ENCODE peak calls at places on chromosomes 16 and 17, in nine cellular contexts. One of them, this sample, is unnamed.

GRCh38 chr16:2751577-2752034 is 832 bp upstream of the SRRM2 start:
- DNase-seq in ovary: peak; percentile 66
- DNase-seq in choroid plexus epithelial cell: no peak
- DNase-seq in mesendoderm: peak; percentile 88
- DNase-seq in endodermal cell: peak; percentile 93
- DNase-seq in fibroblast of lung: no peak
- DNase-seq in fibroblast of the aortic adventitia: no peak
- DNase-seq in uterus: peak; percentile 49
- DNase-seq in heart right ventricle: no peak
- DNase-seq in this sample: no peak

GRCh38 chr17:16584273-16584995 is 15.4 kb upstream of the ZNF287 start:
- DNase-seq in heart right ventricle: peak; percentile 95
- DNase-seq in choroid plexus epithelial cell: peak; percentile 93
- DNase-seq in ovary: peak; percentile 91
- DNase-seq in fibroblast of lung: peak; percentile 86
- DNase-seq in fibroblast of the aortic adventitia: peak; percentile 82
- DNase-seq in uterus: peak; percentile 92
- DNase-seq in mesendoderm: peak; percentile 88
- DNase-seq in endodermal cell: peak; percentile 98
- DNase-seq in this sample: peak; percentile 32

GRCh38 chr17:4393806-4394205 is 27.3 kb upstream of the UBE2G1 start:
- DNase-seq in mesendoderm: no peak
- DNase-seq in ovary: no peak
- DNase-seq in heart right ventricle: no peak
- DNase-seq in choroid plexus epithelial cell: no peak
- DNase-seq in fibroblast of the aortic adventitia: no peak
- DNase-seq in fibroblast of lung: no peak
- DNase-seq in endodermal cell: peak; percentile 69
- DNase-seq in uterus: no peak
- DNase-seq in this sample: no peak

GRCh38 chr16:19153876-19154275 is 14.2 kb upstream of the SYT17 start:
- DNase-seq in uterus: no peak
- DNase-seq in choroid plexus epithelial cell: no peak
- DNase-seq in fibroblast of the aortic adventitia: peak; percentile 15
- DNase-seq in endodermal cell: no peak
- DNase-seq in mesendoderm: no peak
- DNase-seq in ovary: no peak
- DNase-seq in heart right ventricle: no peak
- DNase-seq in fibroblast of lung: no peak
- DNase-seq in this sample: no peak

GRCh38 chr17:69869667-69870066 is 205.4 kb upstream of the KCNJ16 start:
- DNase-seq in fibroblast of lung: no peak
- DNase-seq in uterus: no peak
- DNase-seq in mesendoderm: no peak
- DNase-seq in endodermal cell: no peak
- DNase-seq in choroid plexus epithelial cell: no peak
- DNase-seq in heart right ventricle: no peak
- DNase-seq in fibroblast of the aortic adventitia: no peak
- DNase-seq in ovary: no peak
- DNase-seq in this sample: no peak

GRCh38 chr17:21012736-21013135 is 30.1 kb downstream of the USP22 start:
- DNase-seq in endodermal cell: no peak
- DNase-seq in fibroblast of lung: no peak
- DNase-seq in mesendoderm: no peak
- DNase-seq in fibroblast of the aortic adventitia: no peak
- DNase-seq in choroid plexus epithelial cell: no peak
- DNase-seq in ovary: no peak
- DNase-seq in heart right ventricle: no peak
- DNase-seq in uterus: no peak
- DNase-seq in this sample: no peak

GRCh38 chr17:31907342-31907975 is 6.0 kb upstream of the UTP6 start:
- DNase-seq in fibroblast of the aortic adventitia: peak; percentile 87
- DNase-seq in endodermal cell: peak; percentile 63
- DNase-seq in fibroblast of lung: peak; percentile 81
- DNase-seq in choroid plexus epithelial cell: peak; percentile 76
- DNase-seq in heart right ventricle: peak; percentile 36
- DNase-seq in ovary: peak; percentile 74
- DNase-seq in mesendoderm: peak; percentile 6
- DNase-seq in uterus: peak; percentile 55
- DNase-seq in this sample: no peak

GRCh38 chr16:3106205-3106928 is 6.0 kb upstream of the ZNF205 start:
- DNase-seq in uterus: peak; percentile 89
- DNase-seq in choroid plexus epithelial cell: peak; percentile 92
- DNase-seq in fibroblast of the aortic adventitia: peak; percentile 86
- DNase-seq in ovary: peak; percentile 93
- DNase-seq in heart right ventricle: peak; percentile 89
- DNase-seq in fibroblast of lung: peak; percentile 85
- DNase-seq in mesendoderm: peak; percentile 95
- DNase-seq in endodermal cell: peak; percentile 98
- DNase-seq in this sample: no peak

GRCh38 chr16:50640391-50640790 is 40.7 kb downstream of the SNX20 start:
- DNase-seq in fibroblast of lung: no peak
- DNase-seq in mesendoderm: no peak
- DNase-seq in uterus: no peak
- DNase-seq in choroid plexus epithelial cell: no peak
- DNase-seq in heart right ventricle: no peak
- DNase-seq in fibroblast of the aortic adventitia: no peak
- DNase-seq in endodermal cell: no peak
- DNase-seq in ovary: no peak
- DNase-seq in this sample: no peak

GRCh38 chr17:80676096-80676466 is 131.4 kb downstream of the RPTOR start:
- DNase-seq in mesendoderm: no peak
- DNase-seq in heart right ventricle: no peak
- DNase-seq in fibroblast of the aortic adventitia: no peak
- DNase-seq in uterus: no peak
- DNase-seq in choroid plexus epithelial cell: no peak
- DNase-seq in ovary: no peak
- DNase-seq in fibroblast of lung: no peak
- DNase-seq in endodermal cell: no peak
- DNase-seq in this sample: no peak

GRCh38 chr17:80678621-80679020 is 134.0 kb downstream of the RPTOR start:
- DNase-seq in choroid plexus epithelial cell: peak; percentile 78
- DNase-seq in fibroblast of lung: peak; percentile 64
- DNase-seq in uterus: no peak
- DNase-seq in fibroblast of the aortic adventitia: peak; percentile 14
- DNase-seq in ovary: no peak
- DNase-seq in mesendoderm: peak; percentile 71
- DNase-seq in heart right ventricle: no peak
- DNase-seq in endodermal cell: peak; percentile 78
- DNase-seq in this sample: no peak

GRCh38 chr17:80675451-80676095 is 130.9 kb downstream of the RPTOR start:
- DNase-seq in choroid plexus epithelial cell: no peak
- DNase-seq in mesendoderm: no peak
- DNase-seq in endodermal cell: peak; percentile 46
- DNase-seq in uterus: no peak
- DNase-seq in fibroblast of lung: no peak
- DNase-seq in ovary: no peak
- DNase-seq in heart right ventricle: no peak
- DNase-seq in fibroblast of the aortic adventitia: no peak
- DNase-seq in this sample: no peak

GRCh38 chr17:80677214-80677756 is 132.6 kb downstream of the RPTOR start:
- DNase-seq in fibroblast of lung: no peak
- DNase-seq in ovary: no peak
- DNase-seq in fibroblast of the aortic adventitia: no peak
- DNase-seq in choroid plexus epithelial cell: no peak
- DNase-seq in endodermal cell: no peak
- DNase-seq in uterus: no peak
- DNase-seq in heart right ventricle: no peak
- DNase-seq in mesendoderm: no peak
- DNase-seq in this sample: no peak

DNA sequence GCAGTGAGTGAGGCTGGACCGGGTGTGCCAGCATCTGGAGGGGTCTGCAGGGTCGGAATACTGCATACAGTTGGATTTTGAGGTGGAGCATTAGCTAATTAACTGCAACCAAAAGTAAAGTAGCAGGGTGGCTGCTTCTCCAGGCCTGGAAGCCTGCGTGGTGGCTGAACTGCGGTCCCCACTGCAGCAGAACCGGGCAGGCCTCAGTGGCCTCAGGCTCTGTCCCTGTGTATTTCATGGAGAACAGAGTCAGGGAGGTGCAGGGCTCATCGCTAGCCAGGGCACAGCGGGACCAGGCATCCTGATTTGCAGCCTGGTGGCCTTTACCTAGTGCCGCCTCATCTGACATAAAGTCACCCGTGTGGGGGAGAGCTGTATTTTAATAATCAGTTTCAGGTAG is 131.9 kb downstream of the RPTOR start:
- DNase-seq in heart right ventricle: no peak
- DNase-seq in endodermal cell: peak; percentile 46
- DNase-seq in mesendoderm: no peak
- DNase-seq in choroid plexus epithelial cell: no peak
- DNase-seq in fibroblast of lung: no peak
- DNase-seq in uterus: no peak
- DNase-seq in ovary: no peak
- DNase-seq in fibroblast of the aortic adventitia: no peak
- DNase-seq in this sample: no peak
- H3K4me3 ChIP-seq in heart right ventricle: no peak overlapping the region
- H3K4me3 ChIP-seq in endodermal cell: no peak overlapping the region
- H3K4me3 ChIP-seq in mesendoderm: no peak overlapping the region
- H3K4me3 ChIP-seq in choroid plexus epithelial cell: no peak overlapping the region
- H3K4me3 ChIP-seq in fibroblast of lung: no peak overlapping the region
- H3K4me3 ChIP-seq in uterus: no peak overlapping the region
- H3K4me3 ChIP-seq in ovary: no peak overlapping the region
- H3K4me3 ChIP-seq in fibroblast of the aortic adventitia: no peak overlapping the region
- H3K4me3 ChIP-seq in this sample: no peak overlapping the region

GRCh38 chr16:12901204-12901596 is 198 bp upstream of the SHISA9 start:
- DNase-seq in heart right ventricle: no peak
- DNase-seq in fibroblast of lung: no peak
- DNase-seq in choroid plexus epithelial cell: peak; percentile 1
- DNase-seq in uterus: no peak
- DNase-seq in fibroblast of the aortic adventitia: no peak
- DNase-seq in mesendoderm: peak; percentile 95
- DNase-seq in ovary: no peak
- DNase-seq in endodermal cell: peak; percentile 93
- DNase-seq in this sample: no peak
- H3K4me3 ChIP-seq in heart right ventricle: peak overlapping the region; percentile 17
- H3K4me3 ChIP-seq in fibroblast of lung: no peak overlapping the region
- H3K4me3 ChIP-seq in choroid plexus epithelial cell: no peak overlapping the region
- H3K4me3 ChIP-seq in uterus: no peak overlapping the region
- H3K4me3 ChIP-seq in fibroblast of the aortic adventitia: no peak overlapping the region
- H3K4me3 ChIP-seq in mesendoderm: peak overlapping the region; percentile 63
- H3K4me3 ChIP-seq in ovary: no peak overlapping the region
- H3K4me3 ChIP-seq in endodermal cell: peak overlapping the region; percentile 93
- H3K4me3 ChIP-seq in this sample: no peak overlapping the region

DNA sequence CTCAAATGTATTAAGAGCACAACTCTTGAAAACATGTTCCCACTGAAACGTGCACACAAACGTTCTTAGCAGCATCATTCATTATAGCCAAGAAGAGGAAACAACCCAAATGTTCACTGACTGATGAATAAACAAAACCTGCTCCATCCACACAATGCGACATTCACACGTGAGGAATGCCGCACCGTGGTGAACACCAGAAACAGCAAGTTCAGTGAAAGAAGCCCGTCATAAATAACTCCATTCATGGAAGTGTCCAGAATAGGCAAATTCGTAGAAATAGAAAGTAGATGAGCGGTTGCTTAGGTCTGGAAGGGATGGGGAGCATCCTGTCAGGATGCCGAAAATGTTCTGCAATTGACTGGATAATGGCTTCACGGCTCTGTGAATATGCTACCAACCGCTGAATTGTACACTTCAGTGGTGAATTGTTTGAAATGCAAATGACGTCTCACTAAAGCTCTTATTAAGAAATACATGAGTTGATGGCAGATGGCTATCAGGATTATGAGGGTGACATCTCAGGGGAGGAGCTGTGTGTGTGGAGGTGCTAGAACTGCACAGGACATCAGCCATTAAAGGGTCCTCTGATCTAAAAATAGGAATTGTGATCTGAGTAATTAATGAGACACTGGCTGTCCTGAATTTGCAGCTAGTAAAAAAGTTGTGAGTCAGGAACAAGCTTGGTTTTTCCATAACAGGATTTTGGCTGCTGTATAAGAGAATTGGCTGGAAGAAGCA is 771.0 kb downstream of the KCNJ18 start:
- DNase-seq in ovary: no peak
- DNase-seq in fibroblast of the aortic adventitia: no peak
- DNase-seq in choroid plexus epithelial cell: no peak
- DNase-seq in endodermal cell: no peak
- DNase-seq in mesendoderm: no peak
- DNase-seq in heart right ventricle: no peak
- DNase-seq in fibroblast of lung: no peak
- DNase-seq in uterus: no peak
- DNase-seq in this sample: no peak
- H3K4me3 ChIP-seq in ovary: no peak overlapping the region
- H3K4me3 ChIP-seq in fibroblast of the aortic adventitia: no peak overlapping the region
- H3K4me3 ChIP-seq in choroid plexus epithelial cell: no peak overlapping the region
- H3K4me3 ChIP-seq in endodermal cell: no peak overlapping the region
- H3K4me3 ChIP-seq in mesendoderm: no peak overlapping the region
- H3K4me3 ChIP-seq in heart right ventricle: no peak overlapping the region
- H3K4me3 ChIP-seq in fibroblast of lung: no peak overlapping the region
- H3K4me3 ChIP-seq in uterus: no peak overlapping the region
- H3K4me3 ChIP-seq in this sample: no peak overlapping the region

GRCh38 chr17:9860851-9861250 is 35.1 kb downstream of the GLP2R start:
- DNase-seq in ovary: no peak
- DNase-seq in uterus: no peak
- DNase-seq in fibroblast of lung: no peak
- DNase-seq in endodermal cell: peak; percentile 12
- DNase-seq in fibroblast of the aortic adventitia: no peak
- DNase-seq in mesendoderm: no peak
- DNase-seq in choroid plexus epithelial cell: no peak
- DNase-seq in heart right ventricle: no peak
- DNase-seq in this sample: no peak

GRCh38 chr17:9862949-9863348 is 37.2 kb downstream of the GLP2R start:
- DNase-seq in endodermal cell: peak; percentile 13
- DNase-seq in fibroblast of lung: no peak
- DNase-seq in fibroblast of the aortic adventitia: no peak
- DNase-seq in mesendoderm: no peak
- DNase-seq in uterus: no peak
- DNase-seq in heart right ventricle: no peak
- DNase-seq in choroid plexus epithelial cell: no peak
- DNase-seq in ovary: no peak
- DNase-seq in this sample: no peak

GRCh38 chr17:9865585-9865984 is 39.5 kb downstream of the RCVRN start:
- DNase-seq in ovary: no peak
- DNase-seq in endodermal cell: no peak
- DNase-seq in choroid plexus epithelial cell: peak; percentile 46
- DNase-seq in uterus: no peak
- DNase-seq in fibroblast of the aortic adventitia: no peak
- DNase-seq in mesendoderm: no peak
- DNase-seq in heart right ventricle: no peak
- DNase-seq in fibroblast of lung: no peak
- DNase-seq in this sample: no peak

GRCh38 chr17:9859781-9860180 is 34.1 kb downstream of the GLP2R start:
- DNase-seq in fibroblast of lung: no peak
- DNase-seq in mesendoderm: no peak
- DNase-seq in fibroblast of the aortic adventitia: no peak
- DNase-seq in ovary: no peak
- DNase-seq in heart right ventricle: no peak
- DNase-seq in endodermal cell: peak; percentile 21
- DNase-seq in choroid plexus epithelial cell: no peak
- DNase-seq in uterus: no peak
- DNase-seq in this sample: no peak

DNA sequence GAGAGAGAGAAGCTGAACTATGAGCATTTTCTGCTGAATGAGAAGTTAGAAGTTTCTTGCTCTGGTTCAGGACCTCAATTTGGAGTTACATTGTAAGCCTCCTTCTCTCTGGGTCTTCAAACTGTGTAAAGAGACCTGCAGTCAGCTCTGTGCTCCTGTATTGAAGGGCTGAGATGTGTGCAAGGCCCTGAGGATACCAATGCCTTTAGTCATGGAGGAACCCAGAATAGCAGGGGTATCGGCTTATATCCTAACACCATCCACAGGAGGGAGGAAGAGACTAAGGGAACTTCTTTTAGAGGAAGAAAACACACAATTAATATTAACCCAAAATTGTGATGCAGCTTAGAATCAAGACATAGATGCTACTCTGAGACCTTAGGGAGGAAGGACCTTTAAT is 36.5 kb downstream of the GLP2R start:
- DNase-seq in choroid plexus epithelial cell: no peak
- DNase-seq in heart right ventricle: no peak
- DNase-seq in endodermal cell: peak; percentile 32
- DNase-seq in mesendoderm: peak; percentile 2
- DNase-seq in uterus: no peak
- DNase-seq in ovary: no peak
- DNase-seq in fibroblast of lung: peak; percentile 14
- DNase-seq in fibroblast of the aortic adventitia: no peak
- DNase-seq in this sample: no peak
- H3K4me3 ChIP-seq in choroid plexus epithelial cell: no peak overlapping the region
- H3K4me3 ChIP-seq in heart right ventricle: no peak overlapping the region
- H3K4me3 ChIP-seq in endodermal cell: no peak overlapping the region
- H3K4me3 ChIP-seq in mesendoderm: no peak overlapping the region
- H3K4me3 ChIP-seq in uterus: no peak overlapping the region
- H3K4me3 ChIP-seq in ovary: no peak overlapping the region
- H3K4me3 ChIP-seq in fibroblast of lung: no peak overlapping the region
- H3K4me3 ChIP-seq in fibroblast of the aortic adventitia: no peak overlapping the region
- H3K4me3 ChIP-seq in this sample: no peak overlapping the region